ENCODE peak calls at places on chromosomes 5 and 9, in four cellular contexts. X is uterus, A is GM10248, W is WTC11. L is an unnamed sample.

GRCh38 chr5:135833961-135834638 is 363 bp upstream of the SLC25A48 start:
- DNase-seq in X (no peak), W (no peak), A (no peak), L (no peak)

GRCh38 chr5:11234501-11234911 is 473.5 kb upstream of the DAP start:
- DNase-seq in X (no peak), W (no peak), A (no peak), L (no peak)

GRCh38 chr9:31119882-31120481 is 1264.5 kb upstream of the ACO1 start:
- DNase-seq in A (peak), W (peak), X (no peak), L (no peak)

GRCh38 chr9:14532716-14533115 is 160.5 kb downstream of the ZDHHC21 start:
- DNase-seq in W (no peak), A (no peak), X (no peak), L (no peak)

GRCh38 chr5:31408814-31409213 is 123.1 kb downstream of the DROSHA start:
- DNase-seq in X (no peak), W (no peak), A (no peak), L (no peak)

GRCh38 chr5:9698125-9698848 is 68.1 kb upstream of the TAS2R1 start:
- DNase-seq in X (no peak), A (no peak), W (no peak), L (no peak)

GRCh38 chr9:28951945-28952344 is 1378.7 kb upstream of the C9orf72 start:
- DNase-seq in W (no peak), A (no peak), X (no peak), L (no peak)

GRCh38 chr9:109452761-109453160 is 45.3 kb downstream of the PTPN3 start:
- DNase-seq in A (no peak), X (no peak), W (no peak), L (no peak)

GRCh38 chr9:122172131-122172530 is 12.4 kb downstream of the MORN5 start:
- DNase-seq in X (no peak), A (no peak), W (no peak), L (no peak)

GRCh38 chr5:122500245-122501086 is 188.4 kb downstream of the SNCAIP start:
- DNase-seq in W (peak), X (peak), A (peak), L (no peak)

GRCh38 chr5:122493776-122494518 is 181.9 kb downstream of the SNCAIP start:
- DNase-seq in W (no peak), X (no peak), A (no peak), L (no peak)

GRCh38 chr5:122499617-122500016 is 187.6 kb downstream of the SNCAIP start:
- DNase-seq in A (no peak), W (no peak), X (no peak), L (no peak)

GRCh38 chr5:122501087-122501435 is 189.0 kb downstream of the SNCAIP start:
- DNase-seq in W (no peak), A (no peak), X (no peak), L (no peak)

GRCh38 chr5:122498163-122498562 is 186.1 kb downstream of the SNCAIP start:
- DNase-seq in X (no peak), W (peak), A (no peak), L (no peak)
- TF ChIP-seq CTCF in X (no peak), W (no peak), A (no peak), L (no peak)

GRCh38 chr5:155260798-155261197 is 247.2 kb downstream of the KIF4B start:
- DNase-seq in W (peak), X (no peak), A (no peak), L (no peak)
- TF ChIP-seq CTCF in W (peak), X (no peak), A (peak), L (no peak)

GRCh38 chr5:57176350-57176857 is 2.5 kb downstream of the GPBP1 start:
- DNase-seq in A (peak), X (no peak), W (no peak), L (no peak)

GRCh38 chr5:57174850-57175525 is 1.1 kb downstream of the GPBP1 start:
- DNase-seq in X (no peak), W (no peak), A (no peak), L (no peak)

GRCh38 chr5:57175586-57175985 is 1.7 kb downstream of the GPBP1 start:
- DNase-seq in W (no peak), A (peak), X (no peak), L (no peak)

GRCh38 chr5:57179262-57179960 is 5.6 kb downstream of the GPBP1 start:
- DNase-seq in W (no peak), A (no peak), X (no peak), L (no peak)

GRCh38 chr5:57177479-57178156 is 3.8 kb downstream of the GPBP1 start:
- DNase-seq in X (no peak), W (no peak), A (no peak), L (no peak)
- TF ChIP-seq CTCF in X (no peak), W (no peak), A (no peak), L (no peak)

DNA sequence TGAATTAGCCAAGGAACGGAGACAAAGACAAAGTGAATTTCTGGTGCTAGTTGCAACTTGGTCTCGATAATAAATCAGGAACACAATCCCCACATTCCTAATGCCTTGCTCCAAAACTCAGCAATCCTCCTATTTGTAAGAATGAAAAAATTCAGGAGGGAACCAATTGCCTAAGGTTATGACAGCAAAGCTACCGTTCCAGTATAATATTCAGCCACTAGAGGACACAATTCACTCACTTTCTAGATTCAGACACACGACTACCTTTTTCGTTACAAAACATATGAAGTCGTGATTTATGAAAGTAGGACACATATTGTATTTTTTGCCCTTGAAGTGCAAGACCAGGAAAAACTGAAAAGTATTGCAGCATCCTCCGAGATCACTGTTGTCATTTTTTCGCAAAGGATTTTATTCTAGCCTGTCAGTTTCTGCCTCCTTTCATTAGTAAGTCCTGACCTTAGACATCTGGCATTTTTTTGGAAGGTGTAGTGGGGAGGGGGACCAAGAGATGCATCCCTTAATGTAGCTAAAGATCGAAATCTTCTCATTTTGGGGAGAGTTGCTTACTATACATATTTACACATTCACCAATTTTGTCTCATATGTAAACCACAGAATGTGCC is 133.1 kb downstream of the DOCK8 start:
- DNase-seq in A (no peak), X (no peak), W (no peak), L (no peak)
- TF ChIP-seq CTCF in A (peak), X (peak), W (no peak), L (no peak)

GRCh38 chr5:132678735-132679134 is 4.9 kb downstream of the IL4 start:
- DNase-seq in X (no peak), A (no peak), W (no peak), L (no peak)

GRCh38 chr5:132675936-132676689 is 2.3 kb downstream of the IL4 start:
- DNase-seq in A (no peak), X (no peak), W (no peak), L (no peak)

GRCh38 chr5:132679166-132679565 is 5.4 kb downstream of the IL4 start:
- DNase-seq in X (no peak), A (no peak), W (no peak), L (no peak)

GRCh38 chr5:132677682-132678400 is 4.1 kb downstream of the IL4 start:
- DNase-seq in A (no peak), X (no peak), W (no peak), L (no peak)

DNA sequence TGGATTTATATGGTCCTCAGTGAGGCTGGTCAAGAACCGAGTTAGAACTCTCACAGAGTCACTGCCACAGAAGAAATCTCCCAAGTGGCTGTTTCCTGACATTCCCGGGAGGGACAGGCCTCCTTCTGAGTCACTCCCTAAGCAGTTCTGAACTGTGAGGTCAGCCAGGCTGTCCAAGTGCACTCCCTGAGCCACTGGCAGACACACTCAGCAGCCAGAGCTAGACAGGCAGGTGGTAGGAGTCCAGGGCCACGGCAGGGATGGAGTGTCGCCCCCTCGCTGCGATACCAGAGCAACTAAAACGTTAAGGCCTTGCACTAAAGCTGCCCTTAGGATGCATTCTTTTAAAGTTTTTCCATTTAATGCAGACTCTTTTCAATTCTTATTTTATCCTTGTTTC is 3.4 kb downstream of the IL4 start:
- DNase-seq in A (no peak), W (peak), X (peak), L (no peak)
- TF ChIP-seq CTCF in A (no peak), W (no peak), X (no peak), L (no peak)